ENCODE peak calls at places on chromosomes 4 and X, in four cellular contexts. D is CD4-positive, alpha-beta T cell; L is DMS153; K is occipital lobe. W is an unnamed sample.

GRCh38 chrX:134537179-134537945 is 77.4 kb downstream of the HPRT1 start:
- DNase-seq in K (no peak), L (no peak), D (no peak), W (no peak)

GRCh38 chrX:66030505-66031317 is 9.2 kb downstream of the VSIG4 start:
- DNase-seq in D (no peak), K (no peak), L (no peak), W (no peak)

GRCh38 chr4:100933628-100934027 is 413.7 kb downstream of the PPP3CA start:
- DNase-seq in L (no peak), D (no peak), K (no peak), W (no peak)

GRCh38 chr4:20662851-20663250 is 37.4 kb upstream of the PACRGL start:
- DNase-seq in K (no peak), D (no peak), L (no peak), W (no peak)

GRCh38 chr4:186058253-186058979 is 10.5 kb upstream of the TLR3 start:
- DNase-seq in K (no peak), D (no peak), L (no peak), W (no peak)

GRCh38 chrX:65690057-65690855 is 22.8 kb downstream of the MSN start:
- DNase-seq in K (no peak), D (no peak), L (no peak), W (no peak)

GRCh38 chr4:3308691-3309090 is 15.9 kb downstream of the RGS12 start:
- DNase-seq in K (no peak), D (peak; percentile 25), L (peak; percentile 57), W (peak; percentile 32)

GRCh38 chr4:152979731-152980330 is 43.7 kb downstream of the FHDC1 start:
- DNase-seq in K (no peak), L (no peak), D (no peak), W (no peak)

GRCh38 chrX:38458071-38458470 is 103.3 kb upstream of the TSPAN7 start:
- DNase-seq in L (no peak), D (no peak), K (no peak), W (no peak)

GRCh38 chrX:38699603-38700110 is 101.6 kb upstream of the MID1IP1 start:
- DNase-seq in L (no peak), K (no peak), D (no peak), W (no peak)

GRCh38 chr4:61505773-61506640 is 305.9 kb downstream of the ADGRL3 start:
- DNase-seq in D (no peak), K (no peak), L (no peak), W (no peak)

GRCh38 chr4:14771504-14772175 is 230.6 kb upstream of the CPEB2 start:
- DNase-seq in K (no peak), D (no peak), L (no peak), W (no peak)

W was measured in NCI-H774.